ENCODE peak calls at places on chromosomes 6 and 20, in five cellular contexts. V, J, B, X and N are unnamed samples.

GRCh38 chr6:90729057-90729456 is 142.2 kb upstream of the MAP3K7 start:
- DNase-seq in V (no peak), J (no peak), B (no peak), X (no peak), N (no peak)

GRCh38 chr6:15754035-15754705 is 91.3 kb upstream of the DTNBP1 start:
- DNase-seq in V (no peak), J (no peak), B (no peak), X (peak), N (no peak)

GRCh38 chr6:31907158-31907813 is 5.4 kb upstream of the ZBTB12 start:
- DNase-seq in V (no peak), J (no peak), B (no peak), X (peak), N (peak)

GRCh38 chr6:166779381-166779780 is 152.3 kb upstream of the RPS6KA2 start:
- DNase-seq in V (no peak), J (no peak), B (no peak), X (no peak), N (no peak)

GRCh38 chr6:139982652-139983051 is 608.2 kb upstream of the CITED2 start:
- DNase-seq in V (no peak), J (no peak), B (no peak), X (peak), N (no peak)

GRCh38 chr6:156963712-156964700 is 186.8 kb downstream of the ARID1B start:
- DNase-seq in V (no peak), J (no peak), B (no peak), X (peak), N (no peak)

GRCh38 chr6:113271437-113271836 is 585.7 kb upstream of the MARCKS start:
- DNase-seq in V (no peak), J (no peak), B (no peak), X (no peak), N (no peak)

GRCh38 chr6:151109361-151109760 is 130.4 kb upstream of the AKAP12 start:
- DNase-seq in V (no peak), J (no peak), B (no peak), X (no peak), N (no peak)

GRCh38 chr6:2858678-2859324 is 17.1 kb upstream of the SERPINB1 start:
- DNase-seq in V (no peak), J (no peak), B (peak), X (no peak), N (no peak)

GRCh38 chr6:123550052-123550617 is 86.6 kb downstream of the TRDN start:
- DNase-seq in V (no peak), J (no peak), B (no peak), X (no peak), N (no peak)

GRCh38 chr6:158706369-158706982 is 56.6 kb downstream of the SYTL3 start:
- DNase-seq in V (peak), J (peak), B (no peak), X (peak), N (peak)

GRCh38 chr6:44733868-44734267 is 346.4 kb downstream of the CDC5L start:
- DNase-seq in V (no peak), J (no peak), B (no peak), X (no peak), N (peak)

GRCh38 chr6:139981810-139982550 is 607.5 kb upstream of the CITED2 start:
- DNase-seq in V (no peak), J (no peak), B (no peak), X (peak), N (no peak)

GRCh38 chr20:53940356-53940694 is 130.1 kb downstream of the BCAS1 start:
- DNase-seq in V (no peak), J (no peak), B (no peak), X (no peak), N (no peak)

GRCh38 chr6:55047433-55048044 is 126.8 kb upstream of the HCRTR2 start:
- DNase-seq in V (no peak), J (no peak), B (no peak), X (no peak), N (no peak)

GRCh38 chr6:122878809-122879208 is 89.8 kb downstream of the SMPDL3A start:
- DNase-seq in V (no peak), J (no peak), B (no peak), X (no peak), N (no peak)

GRCh38 chr6:170370413-170370812 is 63.9 kb downstream of the FAM120B start:
- DNase-seq in V (no peak), J (no peak), B (no peak), X (no peak), N (no peak)

GRCh38 chr20:52166150-52166549 is 25.4 kb downstream of the ZFP64 start:
- DNase-seq in V (no peak), J (no peak), B (no peak), X (no peak), N (no peak)

GRCh38 chr20:32447136-32448027 is 89.3 kb downstream of the ASXL1 start:
- DNase-seq in V (no peak), J (no peak), B (no peak), X (no peak), N (no peak)